ENCODE peak calls at places on chromosomes 7 and 10, in five cellular contexts. One of them, this sample, is unnamed. For H3K27me3, the result is how much of the 10 kb centered on the place peaks cover.

GRCh38 chr7:87474533-87475358 is 734 bp downstream of the ABCB4 start:
- DNase-seq in HL-60: peak
- DNase-seq in HCT116: no peak
- DNase-seq in spleen: no peak
- DNase-seq in sigmoid colon: no peak
- DNase-seq in this sample: no peak

GRCh38 chr10:80498833-80499671 is 38.6 kb upstream of the SH2D4B start:
- DNase-seq in HL-60: peak
- DNase-seq in HCT116: peak
- DNase-seq in spleen: peak
- DNase-seq in sigmoid colon: peak
- DNase-seq in this sample: no peak

GRCh38 chr10:124248646-124249045 is 155.2 kb upstream of the CHST15 start:
- DNase-seq in HL-60: no peak
- DNase-seq in HCT116: no peak
- DNase-seq in spleen: no peak
- DNase-seq in sigmoid colon: no peak
- DNase-seq in this sample: no peak

GRCh38 chr10:127149613-127150081 is 46.7 kb downstream of the INSYN2A start:
- DNase-seq in HL-60: no peak
- DNase-seq in HCT116: no peak
- DNase-seq in spleen: no peak
- DNase-seq in sigmoid colon: no peak
- DNase-seq in this sample: no peak

GRCh38 chr10:92965314-92965713 is 95.3 kb upstream of the CYP26C1 start:
- DNase-seq in HL-60: no peak
- DNase-seq in HCT116: peak
- DNase-seq in spleen: no peak
- DNase-seq in sigmoid colon: no peak
- DNase-seq in this sample: no peak

GRCh38 chr10:12207114-12207513 is 11.1 kb downstream of the CDC123 start:
- DNase-seq in HL-60: no peak
- DNase-seq in HCT116: no peak
- DNase-seq in spleen: no peak
- DNase-seq in sigmoid colon: no peak
- DNase-seq in this sample: no peak

GRCh38 chr7:155003215-155003999 is 483 bp upstream of the PAXIP1 start:
- DNase-seq in HL-60: peak
- DNase-seq in HCT116: peak
- DNase-seq in spleen: peak
- DNase-seq in sigmoid colon: peak
- DNase-seq in this sample: no peak

GRCh38 chr10:51800725-51801455 is 101.5 kb upstream of the CSTF2T start:
- DNase-seq in HL-60: no peak
- DNase-seq in HCT116: no peak
- DNase-seq in spleen: no peak
- DNase-seq in sigmoid colon: no peak
- DNase-seq in this sample: no peak

GRCh38 chr7:29255839-29256782 is 61.5 kb downstream of the CHN2 start:
- DNase-seq in HL-60: no peak
- DNase-seq in HCT116: no peak
- DNase-seq in spleen: no peak
- DNase-seq in sigmoid colon: no peak
- DNase-seq in this sample: no peak

GRCh38 chr7:148611692-148612091 is 21.1 kb downstream of the C7orf33 start:
- DNase-seq in HL-60: no peak
- DNase-seq in HCT116: no peak
- DNase-seq in spleen: no peak
- DNase-seq in sigmoid colon: no peak
- DNase-seq in this sample: no peak

GRCh38 chr7:148609045-148609725 is 18.6 kb downstream of the C7orf33 start:
- DNase-seq in HL-60: no peak
- DNase-seq in HCT116: no peak
- DNase-seq in spleen: no peak
- DNase-seq in sigmoid colon: no peak
- DNase-seq in this sample: no peak

GRCh38 chr7:148605350-148605749 is 14.8 kb downstream of the C7orf33 start:
- DNase-seq in HL-60: no peak
- DNase-seq in HCT116: no peak
- DNase-seq in spleen: no peak
- DNase-seq in sigmoid colon: no peak
- DNase-seq in this sample: no peak

DNA sequence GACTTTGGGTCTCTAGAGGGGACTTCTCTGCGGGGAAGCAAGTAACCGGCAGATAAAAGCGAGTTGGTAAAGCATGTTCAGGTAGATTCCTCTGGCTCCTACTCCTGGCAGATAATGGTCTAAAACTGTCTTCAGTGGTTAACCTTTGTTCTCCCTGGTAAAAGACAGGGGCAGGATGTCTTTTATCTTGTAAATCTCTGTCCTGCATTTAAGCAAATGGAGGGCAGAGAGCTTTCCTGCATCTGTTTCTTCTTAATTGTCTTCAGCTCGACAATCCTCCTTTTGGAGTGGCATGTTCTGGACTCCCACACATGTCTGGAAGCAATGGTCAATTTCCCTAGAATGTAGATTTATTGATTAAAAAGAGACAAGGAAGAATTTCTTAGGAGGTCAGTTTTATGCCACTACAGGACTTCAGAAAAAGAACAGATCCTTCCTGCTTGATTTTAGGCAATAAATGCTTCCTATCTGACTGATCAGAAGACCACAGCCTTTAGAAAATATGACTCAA is 16.6 kb downstream of the C7orf33 start:
- DNase-seq in HL-60: no peak
- DNase-seq in HCT116: no peak
- DNase-seq in spleen: no peak
- DNase-seq in sigmoid colon: no peak
- DNase-seq in this sample: no peak
- TF ChIP-seq POLR2AphosphoS5 in HL-60: no peak
- TF ChIP-seq POLR2AphosphoS5 in HCT116: no peak
- TF ChIP-seq POLR2AphosphoS5 in spleen: no peak
- TF ChIP-seq POLR2AphosphoS5 in sigmoid colon: no peak
- TF ChIP-seq POLR2AphosphoS5 in this sample: no peak

GRCh38 chr10:25808372-25808771 is 125.7 kb upstream of the MYO3A start:
- DNase-seq in HL-60: no peak
- DNase-seq in HCT116: no peak
- DNase-seq in spleen: no peak
- DNase-seq in sigmoid colon: no peak
- DNase-seq in this sample: no peak

GRCh38 chr10:25805986-25806385 is 128.0 kb upstream of the MYO3A start:
- DNase-seq in HL-60: no peak
- DNase-seq in HCT116: no peak
- DNase-seq in spleen: no peak
- DNase-seq in sigmoid colon: no peak
- DNase-seq in this sample: no peak

DNA sequence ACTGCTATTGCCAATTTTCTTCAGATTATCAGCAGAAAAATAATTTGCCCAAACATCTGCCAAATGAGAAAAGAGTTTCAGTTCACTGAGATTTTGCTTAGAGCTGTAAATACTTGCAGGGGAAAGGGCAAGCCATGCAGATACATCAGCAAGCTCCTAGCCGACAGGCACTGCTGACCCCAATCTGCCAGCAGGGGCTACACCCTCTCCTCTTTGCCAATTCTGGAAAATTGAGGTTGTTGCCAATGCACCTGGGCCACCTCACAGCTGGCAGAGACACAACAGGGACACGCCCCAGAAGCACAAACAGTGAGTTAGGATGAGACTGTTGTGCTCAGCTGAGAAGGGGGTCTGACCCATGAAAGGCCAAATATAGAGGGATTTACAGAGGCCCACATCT is 129.5 kb upstream of the MYO3A start:
- DNase-seq in HL-60: no peak
- DNase-seq in HCT116: no peak
- DNase-seq in spleen: no peak
- DNase-seq in sigmoid colon: no peak
- DNase-seq in this sample: no peak
- TF ChIP-seq CTCF in HL-60: no peak
- TF ChIP-seq CTCF in HCT116: no peak
- TF ChIP-seq CTCF in spleen: no peak
- TF ChIP-seq CTCF in sigmoid colon: no peak
- TF ChIP-seq CTCF in this sample: no peak

DNA sequence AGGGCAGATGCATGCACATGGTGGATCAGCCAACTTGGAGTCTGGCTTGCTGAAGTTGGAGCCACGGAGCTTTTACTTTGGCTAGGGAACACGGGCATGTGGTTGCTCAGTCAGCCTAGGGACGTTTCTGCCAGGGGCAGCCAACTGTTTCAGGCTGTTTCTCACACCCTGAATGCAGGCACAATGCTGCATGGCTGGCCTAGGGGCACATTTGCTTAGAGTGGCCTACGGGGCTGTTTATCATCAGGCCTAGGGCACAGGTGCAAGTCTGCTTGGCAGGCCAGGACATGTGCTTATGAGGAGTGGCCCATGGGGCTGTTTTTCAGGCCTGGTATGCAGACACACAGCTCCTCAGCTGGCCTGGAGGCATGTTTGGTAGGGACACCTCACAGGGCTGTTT is 107.4 kb downstream of the GSAP start:
- DNase-seq in HL-60: no peak
- DNase-seq in HCT116: no peak
- DNase-seq in spleen: no peak
- DNase-seq in sigmoid colon: no peak
- DNase-seq in this sample: no peak
- H3K27me3 ChIP-seq in HL-60: under half
- H3K27me3 ChIP-seq in HCT116: under half
- H3K27me3 ChIP-seq in spleen: under half
- H3K27me3 ChIP-seq in sigmoid colon: under half
- H3K27me3 ChIP-seq in this sample: under half

DNA sequence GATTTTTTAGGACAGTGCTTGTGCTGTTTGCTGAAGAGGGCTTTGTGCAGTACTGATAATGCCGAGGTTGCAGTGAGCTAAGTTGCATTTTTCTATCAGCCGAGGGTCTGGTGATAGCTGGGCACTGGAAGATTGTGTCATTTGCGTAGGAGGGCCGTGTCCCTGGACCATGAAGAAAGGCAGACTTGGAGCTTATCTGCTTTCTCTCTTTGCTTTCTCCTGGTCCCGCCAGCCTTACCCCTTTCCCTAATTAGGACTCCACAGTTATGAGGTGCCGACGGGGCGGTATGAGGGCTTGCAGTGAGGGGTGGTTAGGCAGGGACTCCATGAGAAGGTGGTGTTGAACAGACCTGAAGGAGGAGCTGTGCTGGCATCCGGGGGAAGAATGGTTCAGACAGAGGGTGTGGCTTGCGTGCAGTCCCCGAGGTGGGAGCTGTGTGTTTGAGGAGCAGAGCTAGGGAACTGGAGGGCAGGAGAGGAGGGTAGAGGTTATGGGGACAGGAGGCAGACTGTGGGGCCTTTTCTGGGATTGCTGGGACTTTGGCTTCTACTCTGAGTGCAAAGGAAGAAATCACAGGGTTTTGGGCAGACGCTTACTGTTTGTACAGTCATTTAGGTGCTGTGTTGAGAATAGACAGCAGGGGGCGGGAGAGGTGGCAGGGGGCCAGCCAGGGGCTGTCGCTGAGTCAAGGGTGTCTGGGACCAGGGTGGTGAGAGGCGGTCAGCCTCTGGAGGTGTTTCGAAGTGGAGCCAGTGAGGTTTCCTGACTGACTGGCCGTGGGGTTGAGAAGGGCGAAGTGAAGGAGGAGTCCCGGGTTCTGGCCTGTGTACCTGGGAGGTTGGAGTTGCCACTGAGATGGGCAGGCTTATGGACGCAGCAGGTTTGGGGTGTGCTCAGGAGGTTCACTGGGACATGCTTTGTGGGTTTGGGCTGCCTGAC is 43.4 kb downstream of the PRF1 start:
- DNase-seq in HL-60: no peak
- DNase-seq in HCT116: peak
- DNase-seq in spleen: peak
- DNase-seq in sigmoid colon: peak
- DNase-seq in this sample: no peak
- TF ChIP-seq POLR2AphosphoS5 in HL-60: no peak
- TF ChIP-seq POLR2AphosphoS5 in HCT116: peak
- TF ChIP-seq POLR2AphosphoS5 in spleen: peak
- TF ChIP-seq POLR2AphosphoS5 in sigmoid colon: no peak
- TF ChIP-seq POLR2AphosphoS5 in this sample: no peak